ENCODE peak calls at places on chromosomes 5 and 9, in four cellular contexts. L is esophagus squamous epithelium, R is uterus, N is pancreas. O is an unnamed sample. For H3K4me1 and H3K9me3, the result is how much of the 10 kb centered on the place peaks cover.

GRCh38 chr9:116589392-116590354 is 97.4 kb upstream of the TRIM32 start:
- DNase-seq in L (no peak), R (no peak), N (no peak), O (no peak)

GRCh38 chr9:118896356-118897000 is 472.8 kb downstream of the BRINP1 start:
- DNase-seq in L (no peak), R (no peak), N (no peak), O (no peak)

GRCh38 chr9:72823971-72824370 is 128.9 kb downstream of the ALDH1A1 start:
- DNase-seq in L (no peak), R (no peak), N (no peak), O (no peak)

GRCh38 chr9:34413229-34413852 is 36.6 kb upstream of the MYORG start:
- DNase-seq in L (no peak), R (no peak), N (no peak), O (no peak)

GRCh38 chr5:1374680-1375055 is 29.8 kb upstream of the CLPTM1L start:
- DNase-seq in L (no peak), R (no peak), N (no peak), O (no peak)

GRCh38 chr9:35350827-35351549 is 138.9 kb upstream of the RUSC2 start:
- DNase-seq in L (no peak), R (no peak), N (no peak), O (no peak)

GRCh38 chr9:134031783-134032182 is 6.5 kb downstream of the BRD3OS start:
- DNase-seq in L (no peak), R (no peak), N (peak), O (no peak)

GRCh38 chr9:8206720-8207119 is 407.1 kb upstream of the DMAC1 start:
- DNase-seq in L (no peak), R (no peak), N (no peak), O (no peak)

GRCh38 chr5:107557051-107557658 is 113.6 kb downstream of the EFNA5 start:
- DNase-seq in L (no peak), R (no peak), N (no peak), O (no peak)

GRCh38 chr5:152066760-152067159 is 142.1 kb upstream of the GLRA1 start:
- DNase-seq in L (no peak), R (no peak), N (no peak), O (no peak)

GRCh38 chr9:92663126-92663525 is 6.8 kb downstream of the IPPK start:
- DNase-seq in L (no peak), R (no peak), N (peak), O (no peak)

GRCh38 chr9:99783799-99784198 is 37.9 kb upstream of the NR4A3 start:
- DNase-seq in L (no peak), R (no peak), N (no peak), O (no peak)

GRCh38 chr5:175746851-175747250 is 89.0 kb downstream of the HRH2 start:
- DNase-seq in L (no peak), R (no peak), N (no peak), O (no peak)

GRCh38 chr5:10400834-10401233 is 40.8 kb upstream of the ROPN1L start:
- DNase-seq in L (no peak), R (peak), N (no peak), O (no peak)

GRCh38 chr5:78387468-78388153 is 27.2 kb downstream of the SCAMP1 start:
- DNase-seq in L (no peak), R (no peak), N (no peak), O (no peak)

GRCh38 chr5:33470544-33470943 is 29.8 kb downstream of the TARS1 start:
- DNase-seq in L (no peak), R (no peak), N (no peak), O (no peak)

GRCh38 chr9:21991039-21991959 is 2.9 kb downstream of the CDKN2A start:
- DNase-seq in L (no peak), R (no peak), N (no peak), O (no peak)

GRCh38 chr5:137453476-137454080 is 45.5 kb downstream of the SPOCK1 start:
- DNase-seq in L (no peak), R (no peak), N (no peak), O (no peak)

GRCh38 chr5:136058031-136058971 is 29.5 kb downstream of the TGFBI start:
- DNase-seq in L (no peak), R (peak), N (no peak), O (peak)

GRCh38 chr5:93378073-93378472 is 202.9 kb downstream of the NR2F1-AS1 start:
- DNase-seq in L (no peak), R (no peak), N (no peak), O (no peak)

GRCh38 chr5:164302533-164303235 is 797.3 kb downstream of the MAT2B start:
- DNase-seq in L (no peak), R (no peak), N (no peak), O (no peak)

GRCh38 chr5:143188083-143188482 is 215.4 kb downstream of the NR3C1 start:
- DNase-seq in L (no peak), R (no peak), N (no peak), O (no peak)

GRCh38 chr5:34490501-34491250 is 165.5 kb upstream of the RAI14 start:
- DNase-seq in L (no peak), R (no peak), N (no peak), O (no peak)

GRCh38 chr9:92617951-92618510 is 51.9 kb downstream of the IPPK start:
- DNase-seq in L (no peak), R (peak), N (no peak), O (no peak)

GRCh38 chr9:120735009-120735408 is 20.7 kb upstream of the MEGF9 start:
- DNase-seq in L (no peak), R (no peak), N (no peak), O (no peak)

GRCh38 chr9:121700165-121700830 is 48.9 kb downstream of the DAB2IP start:
- DNase-seq in L (no peak), R (peak), N (peak), O (no peak)

GRCh38 chr5:143024227-143024920 is 254.2 kb downstream of the ARHGAP26 start:
- DNase-seq in L (no peak), R (no peak), N (no peak), O (no peak)

GRCh38 chr5:22604711-22605110 is 248.4 kb downstream of the CDH12 start:
- DNase-seq in L (no peak), R (no peak), N (no peak), O (no peak)

GRCh38 chr5:43020294-43020711 is 19.8 kb downstream of the ANXA2R start:
- DNase-seq in L (no peak), R (no peak), N (no peak), O (no peak)

GRCh38 chr5:109511980-109512744 is 102.4 kb upstream of the PJA2 start:
- DNase-seq in L (no peak), R (no peak), N (no peak), O (no peak)

GRCh38 chr9:27054125-27054524 is 48.7 kb upstream of the LRRC19 start:
- DNase-seq in L (no peak), R (no peak), N (no peak), O (no peak)

GRCh38 chr5:122909470-122910100 is 64.2 kb downstream of the SNX24 start:
- DNase-seq in L (no peak), R (no peak), N (no peak), O (no peak)

GRCh38 chr5:140245354-140245753 is 57.5 kb downstream of the PFDN1 start:
- DNase-seq in L (no peak), R (no peak), N (no peak), O (no peak)

GRCh38 chr5:140244525-140245025 is 58.3 kb downstream of the PFDN1 start:
- DNase-seq in L (peak), R (peak), N (peak), O (peak)

GRCh38 chr5:140242099-140242498 is 60.8 kb downstream of the PFDN1 start:
- DNase-seq in L (no peak), R (no peak), N (no peak), O (no peak)

GRCh38 chr5:140242890-140243585 is 59.9 kb downstream of the PFDN1 start:
- DNase-seq in L (no peak), R (peak), N (no peak), O (no peak)

GRCh38 chr5:140243855-140244254 is 59.0 kb downstream of the PFDN1 start:
- DNase-seq in L (no peak), R (no peak), N (peak), O (no peak)
- H3K4me1 ChIP-seq in L (half or more), R (under half), N (under half), O (under half)

GRCh38 chr5:141258464-141258863 is 13.3 kb downstream of the PCDHB15 start:
- DNase-seq in L (no peak), R (no peak), N (no peak), O (no peak)

GRCh38 chr5:141260458-141261237 is 15.5 kb downstream of the PCDHB15 start:
- DNase-seq in L (no peak), R (no peak), N (no peak), O (no peak)

GRCh38 chr5:141261238-141261546 is 16.0 kb downstream of the PCDHB15 start:
- DNase-seq in L (no peak), R (no peak), N (no peak), O (no peak)

GRCh38 chr5:141258948-141259347 is 13.8 kb downstream of the PCDHB15 start:
- DNase-seq in L (no peak), R (no peak), N (no peak), O (no peak)
- H3K9me3 ChIP-seq in L (under half), R (half or more), N (under half), O (half or more)

GRCh38 chr9:80143899-80144298 is 572.1 kb downstream of the TLE4 start:
- DNase-seq in L (no peak), R (no peak), N (no peak), O (no peak)

GRCh38 chr9:80144856-80145255 is 573.1 kb downstream of the TLE4 start:
- DNase-seq in L (no peak), R (no peak), N (no peak), O (no peak)

GRCh38 chr9:80147866-80148265 is 576.1 kb downstream of the TLE4 start:
- DNase-seq in L (no peak), R (no peak), N (no peak), O (no peak)

GRCh38 chr9:80146466-80146865 is 574.7 kb downstream of the TLE4 start:
- DNase-seq in L (no peak), R (no peak), N (no peak), O (no peak)
- TF ChIP-seq CTCF in L (peak), R (no peak), N (no peak), O (no peak)

GRCh38 chr5:172769324-172769597 is 1.7 kb downstream of the DUSP1 start:
- DNase-seq in L (no peak), R (peak), N (no peak), O (no peak)
- H3K4me1 ChIP-seq in L (half or more), R (under half), N (under half), O (under half)

DNA sequence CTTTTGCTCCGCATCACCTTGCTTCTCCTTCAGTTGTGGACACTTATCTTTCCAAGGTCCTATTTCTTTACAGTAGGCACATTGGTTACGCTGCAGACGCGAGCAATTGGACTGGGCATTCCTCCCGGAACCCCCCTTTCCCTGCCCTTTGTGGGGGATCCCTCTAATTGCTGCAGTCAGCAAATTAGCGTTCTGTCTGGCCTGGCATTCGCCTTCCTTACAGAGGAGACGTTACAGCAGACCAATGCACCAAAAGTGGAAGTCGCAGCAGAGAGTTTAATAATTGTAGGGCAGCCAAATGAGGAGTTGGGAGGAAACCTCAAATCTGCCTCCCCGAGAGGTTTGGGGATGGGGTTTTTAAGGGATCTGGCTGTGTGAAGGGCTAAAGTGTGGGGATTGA is 5.3 kb upstream of the ZNF354C start:
- DNase-seq in L (no peak), R (no peak), N (no peak), O (no peak)
- H3K9me3 ChIP-seq in L (under half), R (under half), N (under half), O (under half)

DNA sequence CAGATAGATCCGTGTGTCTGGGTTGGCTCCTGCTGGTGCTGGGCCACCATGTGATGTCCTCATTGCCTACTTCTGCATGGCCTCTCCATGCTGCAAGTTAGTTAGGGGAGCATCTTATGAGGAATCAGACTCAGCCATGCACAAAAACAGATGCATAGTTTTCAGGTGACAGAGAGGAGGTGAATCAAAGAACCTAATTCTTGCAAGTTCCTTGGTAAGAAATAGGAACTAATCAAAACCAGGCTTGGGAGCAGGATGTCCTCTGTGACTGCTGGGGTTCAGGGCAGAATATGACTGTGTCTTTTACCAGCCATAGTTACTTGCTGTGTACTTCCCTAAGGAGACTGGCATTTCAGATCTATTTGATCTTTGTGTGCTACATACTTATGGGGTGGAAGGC is 61.6 kb downstream of the C9orf152 start:
- DNase-seq in L (no peak), R (no peak), N (no peak), O (no peak)
- TF ChIP-seq CTCF in L (no peak), R (no peak), N (no peak), O (no peak)

DNA sequence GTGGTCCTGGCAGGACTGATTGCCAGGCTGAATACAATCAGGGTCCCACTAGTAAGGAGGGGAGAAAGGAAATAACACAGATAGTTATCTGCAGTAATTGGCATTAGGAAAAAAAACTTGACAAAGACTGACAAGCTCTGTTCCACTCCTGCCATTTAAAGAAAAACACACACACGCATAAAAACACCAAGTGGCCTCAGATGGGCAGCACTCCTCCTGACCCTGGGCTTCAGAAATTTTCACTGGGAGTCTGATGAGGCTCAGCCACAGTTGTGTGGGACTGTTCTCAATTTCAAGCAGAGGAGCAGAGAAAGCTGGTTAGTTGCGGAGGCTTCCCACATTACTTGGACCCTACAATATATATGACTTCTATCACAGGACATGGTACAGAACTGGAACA is 77.3 kb upstream of the ZNF169 start:
- DNase-seq in L (no peak), R (no peak), N (no peak), O (no peak)
- H3K4me1 ChIP-seq in L (under half), R (under half), N (under half), O (half or more)

GRCh38 chr9:40911647-40912046 is 216.8 kb downstream of the FOXD4L6 start:
- DNase-seq in L (no peak), R (no peak), N (no peak), O (no peak)

GRCh38 chr9:40913096-40913719 is 215.3 kb downstream of the FOXD4L6 start:
- DNase-seq in L (no peak), R (no peak), N (no peak), O (no peak)

GRCh38 chr9:40909821-40910220 is 218.7 kb downstream of the FOXD4L6 start:
- DNase-seq in L (no peak), R (no peak), N (no peak), O (no peak)

GRCh38 chr9:40913928-40914673 is 214.4 kb downstream of the FOXD4L6 start:
- DNase-seq in L (no peak), R (no peak), N (no peak), O (no peak)

DNA sequence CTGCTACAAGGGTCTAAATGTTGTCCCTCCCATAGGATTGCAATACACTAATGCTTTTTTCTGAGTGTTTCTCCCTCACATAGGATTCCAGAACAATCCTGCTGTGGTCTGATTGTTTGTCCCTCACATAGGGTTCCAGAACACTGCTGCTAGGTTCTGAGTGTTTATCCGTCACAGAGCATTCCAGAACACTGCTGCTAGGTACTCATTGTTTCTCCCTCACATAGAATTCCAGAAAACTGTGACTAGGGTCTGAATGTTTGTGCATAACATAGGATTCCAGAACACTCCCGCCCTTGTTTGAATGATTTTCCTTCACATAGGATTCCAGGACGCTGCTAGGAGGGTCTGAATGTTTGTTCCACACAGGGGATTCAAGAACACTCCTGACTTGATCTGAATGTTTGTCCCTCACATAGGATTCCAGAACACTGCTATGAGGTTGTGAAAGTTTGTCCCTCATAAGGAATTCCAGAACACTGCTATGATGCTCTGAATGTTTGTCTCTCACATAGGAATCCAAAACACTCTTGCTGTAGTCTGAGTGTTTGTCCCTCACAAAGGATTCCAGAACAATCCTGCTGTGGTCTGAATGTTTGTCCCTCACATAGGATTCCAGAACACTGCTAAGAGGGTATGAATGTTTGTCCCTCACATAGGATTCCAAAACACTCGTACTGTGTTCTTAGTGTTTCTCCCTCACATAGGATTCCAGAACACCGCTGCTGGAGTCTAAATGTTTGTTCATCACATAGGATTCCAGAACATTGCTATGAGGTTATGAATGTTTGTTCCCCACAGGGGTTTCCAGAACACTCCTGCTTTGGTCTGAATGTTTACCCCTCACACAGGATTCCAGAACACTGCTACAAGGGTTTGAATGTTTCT is 213.5 kb downstream of the FOXD4L6 start:
- DNase-seq in L (no peak), R (no peak), N (no peak), O (no peak)
- H3K9me3 ChIP-seq in L (under half), R (half or more), N (under half), O (half or more)

O was measured in thoracic aorta.